ENCODE peak calls at places on chromosomes 3 and 15, in four cellular contexts. A is smooth muscle cell of the brain vasculature; E is Right ventricle myocardium inferior; T is naive thymus-derived CD8-positive, alpha-beta T cell. M is an unnamed sample.
A peak's percentile ranks its signal among the peaks of the same experiment; 100 is the strongest.

GRCh38 chr3:194938845-194939531 is 253.3 kb downstream of the FAM43A start:
- DNase-seq in E (no peak), T (no peak), A (no peak), M (peak; percentile 34)

GRCh38 chr3:62109534-62109933 is 263.8 kb downstream of the FEZF2 start:
- DNase-seq in E (no peak), A (peak; percentile 51), T (no peak), M (no peak)

GRCh38 chr3:40534283-40534682 is 9.5 kb downstream of the ZNF621 start:
- DNase-seq in T (no peak), E (no peak), A (no peak), M (no peak)

GRCh38 chr15:34810455-34811146 is 15.3 kb upstream of the ACTC1 start:
- DNase-seq in E (no peak), A (no peak), T (no peak), M (no peak)

GRCh38 chr3:39150803-39151631 is 2.4 kb downstream of the CSRNP1 start:
- DNase-seq in A (peak; percentile 95), E (peak; percentile 91), T (no peak), M (peak; percentile 85)

GRCh38 chr3:66370179-66370578 is 130.6 kb downstream of the LRIG1 start:
- DNase-seq in T (no peak), E (peak; percentile 83), A (no peak), M (no peak)

GRCh38 chr3:181333394-181333793 is 343.9 kb upstream of the DNAJC19 start:
- DNase-seq in E (no peak), A (no peak), T (no peak), M (no peak)

GRCh38 chr3:125357032-125357658 is 18.0 kb downstream of the ZNF148 start:
- DNase-seq in T (peak; percentile 71), A (no peak), E (peak; percentile 72), M (peak; percentile 80)

GRCh38 chr3:115085197-115085865 is 61.8 kb downstream of the ZBTB20 start:
- DNase-seq in A (no peak), T (no peak), E (no peak), M (no peak)

GRCh38 chr15:58454950-58455401 is 23.2 kb downstream of the LIPC start:
- DNase-seq in T (no peak), A (no peak), E (no peak), M (no peak)

GRCh38 chr3:163482695-163483094 is 1595.6 kb downstream of the SI start:
- DNase-seq in A (no peak), T (no peak), E (no peak), M (no peak)

GRCh38 chr3:196968233-196969000 is at the start of gene PIGZ:
- DNase-seq in A (no peak), T (no peak), E (no peak), M (peak; percentile 78)

GRCh38 chr15:70491183-70491621 is 272.2 kb downstream of the UACA start:
- DNase-seq in T (no peak), E (no peak), A (no peak), M (no peak)

GRCh38 chr15:69704229-69704628 is 251.6 kb downstream of the RPLP1 start:
- DNase-seq in A (no peak), E (no peak), T (no peak), M (no peak)

M was measured in upper lobe of right lung.